ENCODE peak calls at places on chromosomes 6 and 20, in four cellular contexts. N is DND-41, V is IMR-90, E is neural progenitor cell. J is an unnamed sample.

GRCh38 chr20:11895832-11896484 is 21.7 kb upstream of the BTBD3 start:
- DNase-seq in N (no peak), V (peak; percentile 45), E (no peak), J (no peak)

GRCh38 chr6:52284131-52284459 is 447 bp downstream of the MCM3 start:
- DNase-seq in E (peak; percentile 90), N (peak; percentile 61), V (peak; percentile 10), J (no peak)

GRCh38 chr6:429515-430121 is 38.1 kb downstream of the IRF4 start:
- DNase-seq in V (no peak), E (no peak), N (no peak), J (no peak)

GRCh38 chr20:48126227-48126740 is 341.0 kb upstream of the SULF2 start:
- DNase-seq in V (no peak), E (no peak), N (peak; percentile 44), J (no peak)

GRCh38 chr6:111724039-111724438 is 118.4 kb upstream of the TRAF3IP2 start:
- DNase-seq in V (no peak), N (no peak), E (no peak), J (no peak)

GRCh38 chr6:145373826-145374225 is 361.5 kb downstream of the EPM2A start:
- DNase-seq in V (no peak), E (no peak), N (no peak), J (peak; percentile 47)

GRCh38 chr6:146381486-146381885 is 162.1 kb upstream of the RAB32 start:
- DNase-seq in V (no peak), E (no peak), N (no peak), J (no peak)

GRCh38 chr6:43185391-43185790 is 3.4 kb downstream of the CUL9 start:
- DNase-seq in N (peak; percentile 39), E (no peak), V (no peak), J (no peak)

GRCh38 chr6:144104898-144105487 is 9.6 kb upstream of the SF3B5 start:
- DNase-seq in N (peak; percentile 40), E (peak; percentile 64), V (peak; percentile 79), J (peak; percentile 51)

GRCh38 chr20:881051-881820 is 34.9 kb downstream of the ANGPT4 start:
- DNase-seq in V (peak; percentile 31), E (no peak), N (peak; percentile 10), J (no peak)

GRCh38 chr6:130997061-130997753 is 65.8 kb downstream of the EPB41L2 start:
- DNase-seq in E (peak; percentile 55), N (no peak), V (peak; percentile 56), J (peak; percentile 95)

GRCh38 chr6:154257074-154257473 is 99.5 kb downstream of the IPCEF1 start:
- DNase-seq in E (no peak), V (no peak), N (no peak), J (no peak)

GRCh38 chr20:4937422-4938319 is 63.6 kb downstream of the SLC23A2 start:
- DNase-seq in V (peak; percentile 59), E (no peak), N (no peak), J (no peak)

GRCh38 chr6:113693866-113694265 is 163.3 kb upstream of the MARCKS start:
- DNase-seq in E (no peak), V (no peak), N (no peak), J (no peak)

GRCh38 chr6:145865175-145865574 is 50.6 kb upstream of the FBXO30 start:
- DNase-seq in N (peak; percentile 18), V (no peak), E (peak; percentile 19), J (no peak)

GRCh38 chr6:8462694-8463093 is 27.3 kb upstream of the SLC35B3 start:
- DNase-seq in E (no peak), V (no peak), N (no peak), J (no peak)

GRCh38 chr6:71852951-71853350 is 33.4 kb upstream of the RIMS1 start:
- DNase-seq in V (no peak), N (no peak), E (no peak), J (no peak)

GRCh38 chr20:50855498-50856474 is 60.9 kb downstream of the BCAS4 start:
- DNase-seq in N (no peak), E (no peak), V (peak; percentile 49), J (no peak)

GRCh38 chr6:46023216-46023915 is 7.7 kb upstream of the CLIC5 start:
- DNase-seq in V (no peak), N (no peak), E (no peak), J (no peak)

GRCh38 chr6:126804255-126805064 is 314.0 kb upstream of the RSPO3 start:
- DNase-seq in N (peak; percentile 18), E (peak; percentile 59), V (peak; percentile 55), J (peak; percentile 40)

GRCh38 chr6:132643547-132643946 is 15.4 kb downstream of the TAAR1 start:
- DNase-seq in E (no peak), N (no peak), V (no peak), J (no peak)

GRCh38 chr20:38113401-38114325 is 51.4 kb downstream of the TGM2 start:
- DNase-seq in E (peak; percentile 72), N (peak; percentile 19), V (no peak), J (no peak)

GRCh38 chr20:35866446-35867202 is 87.7 kb downstream of the SCAND1 start:
- DNase-seq in V (peak; percentile 81), E (no peak), N (no peak), J (no peak)

GRCh38 chr20:35870541-35871307 is 83.6 kb downstream of the SCAND1 start:
- DNase-seq in E (no peak), N (no peak), V (no peak), J (no peak)

DNA sequence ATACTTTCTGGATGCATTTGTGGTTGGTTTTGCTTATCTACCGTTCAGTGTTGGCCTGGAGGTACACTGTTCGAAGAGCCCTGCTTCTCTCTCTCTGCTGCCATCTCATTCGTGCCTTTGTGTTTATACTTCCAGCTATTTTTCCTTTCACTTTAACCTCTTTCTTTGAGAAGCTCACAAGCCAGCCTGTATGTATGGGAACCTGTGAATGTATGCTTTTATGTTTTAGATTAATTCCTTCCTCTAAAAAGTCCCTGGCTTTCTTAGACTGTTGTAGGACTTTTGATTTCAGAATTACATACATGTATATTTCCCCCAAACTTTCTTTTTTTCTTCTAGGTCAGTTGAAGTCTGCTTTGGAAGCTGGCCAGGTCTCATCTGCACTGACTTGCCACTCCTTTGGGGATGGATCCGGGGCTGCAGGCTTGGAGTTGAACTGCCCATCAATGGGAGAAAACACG is 83.0 kb downstream of the SCAND1 start:
- DNase-seq in N (no peak), E (no peak), V (peak; percentile 51), J (no peak)
- H3K9ac ChIP-seq in N (no peak overlapping the region), E (no peak overlapping the region), V (peak overlapping the region; percentile 45), J (no peak overlapping the region)

DNA sequence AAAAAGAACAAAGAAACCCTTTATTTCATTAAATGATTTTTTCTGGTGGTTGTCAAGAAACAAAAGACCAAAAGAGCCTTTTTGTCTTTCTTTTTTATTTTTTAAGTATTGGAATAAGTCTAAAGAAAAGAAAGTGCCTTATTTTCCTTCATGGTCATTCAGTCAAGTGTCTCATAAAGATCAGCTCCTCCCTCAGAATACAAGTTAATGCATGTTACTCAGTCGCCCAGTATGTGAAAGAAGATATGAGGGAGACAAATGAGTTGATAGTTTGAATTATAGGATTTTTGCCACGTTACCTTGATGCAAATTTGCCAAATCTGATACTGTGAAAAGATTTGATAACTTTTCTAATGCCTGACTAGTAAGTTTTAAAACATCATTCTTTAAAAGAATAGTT is 157.2 kb downstream of the QKI start:
- DNase-seq in N (no peak), V (no peak), E (no peak), J (no peak)
- H3K36me3 ChIP-seq in N (peaks cover 6% of the 10 kb centered on the region), V (peaks cover 13% of the 10 kb centered on the region), E (peaks cover 28% of the 10 kb centered on the region), J (peaks cover 7% of the 10 kb centered on the region)

GRCh38 chr6:170164271-170164900 is 126.5 kb downstream of the DLL1 start:
- DNase-seq in E (no peak), V (no peak), N (no peak), J (no peak)

GRCh38 chr6:170162011-170162770 is 128.7 kb downstream of the DLL1 start:
- DNase-seq in N (no peak), V (no peak), E (no peak), J (no peak)

GRCh38 chr6:170163405-170164170 is 127.3 kb downstream of the DLL1 start:
- DNase-seq in N (no peak), V (no peak), E (no peak), J (no peak)

GRCh38 chr6:170160628-170161611 is 130.0 kb downstream of the DLL1 start:
- DNase-seq in E (no peak), V (no peak), N (no peak), J (no peak)

GRCh38 chr6:170162771-170163404 is 128.0 kb downstream of the DLL1 start:
- DNase-seq in V (no peak), N (no peak), E (no peak), J (no peak)
- H3K9me3 ChIP-seq in V (peaks cover 65% of the 10 kb centered on the region), N (peaks cover 2% of the 10 kb centered on the region), E (no peaks in the 10 kb centered on the region), J (no peaks in the 10 kb centered on the region)

GRCh38 chr6:11044712-11045167 is 635 bp upstream of the ELOVL2 start:
- DNase-seq in V (no peak), N (no peak), E (no peak), J (no peak)
- H3K9ac ChIP-seq in V (no peak overlapping the region), N (no peak overlapping the region), E (no peak overlapping the region), J (no peak overlapping the region)

GRCh38 chr20:32451340-32451681 is 93.2 kb downstream of the ASXL1 start:
- DNase-seq in N (no peak), E (no peak), V (no peak), J (no peak)
- H3K36me3 ChIP-seq in N (peaks cover 100% of the 10 kb centered on the region), E (no peaks in the 10 kb centered on the region), V (peaks cover 86% of the 10 kb centered on the region), J (no peaks in the 10 kb centered on the region)

GRCh38 chr20:49281913-49282467 is 4.1 kb upstream of the ZNFX1 start:
- DNase-seq in E (no peak), V (no peak), N (no peak), J (no peak)

GRCh38 chr20:49283703-49284625 is 6.1 kb upstream of the ZNFX1 start:
- DNase-seq in E (no peak), N (no peak), V (no peak), J (no peak)

GRCh38 chr20:49282584-49283171 is 4.8 kb upstream of the ZNFX1 start:
- DNase-seq in N (no peak), V (no peak), E (peak; percentile 70), J (no peak)

GRCh38 chr20:49284818-49285217 is 7.0 kb upstream of the ZNFX1 start:
- DNase-seq in E (no peak), N (no peak), V (no peak), J (no peak)

DNA sequence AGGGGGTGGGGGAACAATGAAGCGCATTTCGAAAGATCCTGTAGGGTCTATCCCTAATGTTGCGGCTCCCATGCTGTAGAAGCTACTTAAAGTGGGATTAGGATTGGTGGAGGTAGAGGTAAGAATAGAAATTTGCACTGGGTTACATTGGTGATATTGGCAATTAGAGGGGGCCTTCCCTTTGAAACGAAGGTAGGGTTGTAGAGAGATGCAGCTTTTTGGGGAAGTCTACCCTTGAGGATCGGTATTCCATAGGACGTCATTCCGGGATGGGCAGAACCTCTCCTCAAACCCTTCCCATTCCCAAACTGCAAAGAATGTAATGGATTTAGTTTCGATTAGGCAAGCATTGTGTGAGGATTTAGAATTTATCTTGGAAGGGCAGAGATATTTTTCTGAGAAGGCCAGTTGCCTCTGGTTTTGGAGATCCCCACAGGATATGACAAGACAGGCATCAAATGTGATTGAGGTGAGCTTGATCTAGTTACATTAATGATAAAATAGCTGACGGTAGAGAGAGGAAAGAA is 5.4 kb upstream of the ZNFX1 start:
- DNase-seq in N (no peak), V (no peak), E (no peak), J (no peak)
- H3K9me3 ChIP-seq in N (peaks cover 68% of the 10 kb centered on the region), V (peaks cover 27% of the 10 kb centered on the region), E (no peaks in the 10 kb centered on the region), J (no peaks in the 10 kb centered on the region)

DNA sequence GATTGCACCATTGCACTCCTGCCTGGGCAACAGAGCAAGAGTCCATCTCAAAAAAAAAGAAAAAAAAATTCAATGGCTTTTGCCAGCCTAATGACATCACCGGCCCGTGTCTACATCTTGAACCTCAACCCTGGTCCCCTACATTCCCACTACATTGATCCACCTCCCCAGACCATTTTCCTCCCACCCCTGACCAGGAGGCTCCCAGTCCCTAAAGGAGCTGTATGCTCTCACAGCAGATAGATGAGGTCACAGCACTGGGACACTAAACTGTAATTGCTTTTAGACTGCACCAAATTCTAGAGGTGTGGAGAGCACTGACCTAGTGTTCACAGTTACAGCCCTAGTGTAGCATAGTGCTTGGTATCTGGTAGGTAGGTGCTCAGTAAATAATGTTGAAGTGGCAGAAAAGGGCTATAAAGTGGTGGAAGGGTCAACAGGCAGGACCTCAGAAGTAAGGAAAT is 10.7 kb downstream of the TGIF2 start:
- DNase-seq in N (no peak), E (no peak), V (no peak), J (no peak)
- H3K9ac ChIP-seq in N (no peak overlapping the region), E (no peak overlapping the region), V (no peak overlapping the region), J (no peak overlapping the region)